ENCODE peak calls at places on chromosomes 12 and 14, in ten cellular contexts. W is PC-3, O is mammary epithelial cell, P is aorta, E is tibial artery, V is SK-N-SH, R is left ventricle myocardium inferior, C is A673, Q is dorsolateral prefrontal cortex, S is psoas muscle. I is an unnamed sample.

GRCh38 chr12:22164101-22164500 is 118.1 kb downstream of the CMAS start:
- DNase-seq in W (no peak), O (no peak), P (no peak), E (no peak), V (no peak), R (no peak), C (no peak), Q (no peak), S (no peak), I (no peak)

GRCh38 chr12:79296871-79297270 is 393.9 kb downstream of the PAWR start:
- DNase-seq in W (no peak), O (no peak), P (no peak), E (no peak), V (no peak), R (no peak), C (peak; percentile 57), Q (no peak), S (no peak), I (no peak)

GRCh38 chr12:80698266-80698665 is 9.2 kb upstream of the MYF6 start:
- DNase-seq in W (no peak), O (no peak), P (no peak), E (no peak), V (no peak), R (no peak), C (no peak), Q (no peak), S (no peak), I (no peak)

GRCh38 chr12:46459111-46459510 is 86.5 kb upstream of the SLC38A2 start:
- DNase-seq in W (no peak), O (peak; percentile 40), P (no peak), E (no peak), V (no peak), R (no peak), C (no peak), Q (no peak), S (no peak), I (peak; percentile 55)

GRCh38 chr12:100375023-100375737 is 18.3 kb downstream of the SLC17A8 start:
- DNase-seq in W (no peak), O (no peak), P (peak; percentile 66), E (peak; percentile 58), V (no peak), R (peak; percentile 72), C (peak; percentile 36), Q (peak; percentile 76), S (peak; percentile 72), I (no peak)

GRCh38 chr12:71220295-71220694 is 62.5 kb upstream of the TSPAN8 start:
- DNase-seq in W (no peak), O (no peak), P (no peak), E (no peak), V (no peak), R (no peak), C (peak; percentile 52), Q (no peak), S (no peak), I (no peak)

GRCh38 chr12:116495260-116495659 is 63.9 kb upstream of the MAP1LC3B2 start:
- DNase-seq in W (peak; percentile 98), O (peak; percentile 55), P (peak; percentile 73), E (no peak), V (no peak), R (no peak), C (no peak), Q (no peak), S (no peak), I (no peak)

GRCh38 chr14:24418492-24418873 is 11.0 kb downstream of the CBLN3 start:
- DNase-seq in W (peak; percentile 93), O (peak; percentile 84), P (no peak), E (no peak), V (no peak), R (no peak), C (no peak), Q (no peak), S (no peak), I (no peak)

GRCh38 chr12:127294651-127295205 is 972.2 kb upstream of the TMEM132C start:
- DNase-seq in W (peak; percentile 28), O (no peak), P (no peak), E (no peak), V (no peak), R (no peak), C (peak; percentile 48), Q (peak; percentile 55), S (no peak), I (no peak)

GRCh38 chr12:22271036-22271435 is 63.5 kb downstream of the ST8SIA1 start:
- DNase-seq in W (peak; percentile 44), O (peak; percentile 79), P (no peak), E (no peak), V (no peak), R (no peak), C (no peak), Q (no peak), S (no peak), I (peak; percentile 64)

GRCh38 chr14:87615822-87616679 is 376.9 kb downstream of the GALC start:
- DNase-seq in W (peak; percentile 71), O (peak; percentile 37), P (peak; percentile 48), E (peak; percentile 37), V (peak; percentile 38), R (peak; percentile 21), C (peak; percentile 75), Q (no peak), S (peak; percentile 21), I (peak; percentile 3)

GRCh38 chr12:19131020-19131431 is 1.5 kb downstream of the PLEKHA5 start:
- DNase-seq in W (peak; percentile 74), O (peak; percentile 88), P (no peak), E (no peak), V (peak; percentile 35), R (no peak), C (peak; percentile 6), Q (no peak), S (no peak), I (peak; percentile 27)

GRCh38 chr12:5272061-5272820 is 159.7 kb upstream of the NTF3 start:
- DNase-seq in W (no peak), O (no peak), P (no peak), E (no peak), V (no peak), R (no peak), C (no peak), Q (no peak), S (no peak), I (no peak)

GRCh38 chr12:31519525-31519924 is 71.4 kb downstream of the DENND5B start:
- DNase-seq in W (no peak), O (no peak), P (no peak), E (no peak), V (peak; percentile 15), R (no peak), C (no peak), Q (no peak), S (no peak), I (no peak)

GRCh38 chr14:102872020-102872419 is 50.4 kb upstream of the AMN start:
- DNase-seq in W (no peak), O (no peak), P (no peak), E (no peak), V (no peak), R (no peak), C (no peak), Q (no peak), S (no peak), I (no peak)

GRCh38 chr12:70756118-70756517 is 118.9 kb upstream of the PTPRB start:
- DNase-seq in W (peak; percentile 92), O (peak; percentile 73), P (no peak), E (no peak), V (no peak), R (no peak), C (peak; percentile 7), Q (no peak), S (no peak), I (no peak)

GRCh38 chr12:554001-554285 is 94.2 kb downstream of the B4GALNT3 start:
- DNase-seq in W (no peak), O (no peak), P (peak; percentile 30), E (no peak), V (no peak), R (no peak), C (no peak), Q (no peak), S (no peak), I (no peak)
- H3K27ac ChIP-seq in W (no peak overlapping the region), O (no peak overlapping the region), P (no peak overlapping the region), E (no peak overlapping the region), V (no peak overlapping the region), R (peak overlapping the region; percentile 37), C (no peak overlapping the region), Q (no peak overlapping the region), S (no peak overlapping the region), I (no peak overlapping the region)

DNA sequence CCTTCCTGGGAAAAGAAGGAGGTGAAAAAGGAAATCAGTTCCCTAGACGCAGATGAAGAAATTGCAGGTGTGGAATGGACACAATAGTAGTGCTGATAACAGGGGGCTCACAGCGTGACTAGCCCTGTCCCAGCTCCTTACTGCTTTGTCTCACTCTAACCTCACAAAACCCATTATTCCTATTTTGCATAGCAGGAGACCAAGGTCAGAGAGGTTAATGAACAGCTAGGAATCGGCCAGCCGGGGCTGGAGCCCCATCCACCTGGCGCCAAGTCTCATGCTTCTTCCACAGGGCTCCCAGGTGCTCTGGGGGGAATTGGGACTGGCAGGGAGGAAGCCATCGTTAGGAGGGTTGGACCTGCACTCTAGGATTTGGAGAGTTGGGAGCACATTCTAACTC is 12.0 kb downstream of the KCNH3 start:
- DNase-seq in W (no peak), O (no peak), P (no peak), E (no peak), V (peak; percentile 16), R (no peak), C (no peak), Q (no peak), S (no peak), I (no peak)
- H3K27me3 ChIP-seq in W (no peaks in the 10 kb centered on the region), O (no peaks in the 10 kb centered on the region), P (no peaks in the 10 kb centered on the region), E (no peaks in the 10 kb centered on the region), V (no peaks in the 10 kb centered on the region), R (peaks cover 43% of the 10 kb centered on the region), C (no peaks in the 10 kb centered on the region), Q (no peaks in the 10 kb centered on the region), S (no peaks in the 10 kb centered on the region), I (peaks cover 44% of the 10 kb centered on the region)

GRCh38 chr14:105065280-105066228 is at the start of gene GPR132:
- DNase-seq in W (peak; percentile 58), O (peak; percentile 38), P (peak; percentile 78), E (no peak), V (no peak), R (peak; percentile 44), C (no peak), Q (no peak), S (no peak), I (no peak)
- H3K27ac ChIP-seq in W (no peak within 1 kb of the TSS), O (no peak within 1 kb of the TSS), P (no peak within 1 kb of the TSS), E (no peak within 1 kb of the TSS), V (no peak within 1 kb of the TSS), R (peak within 1 kb of the TSS; percentile 92), C (no peak within 1 kb of the TSS), Q (no peak within 1 kb of the TSS), S (no peak within 1 kb of the TSS), I (no peak within 1 kb of the TSS)

DNA sequence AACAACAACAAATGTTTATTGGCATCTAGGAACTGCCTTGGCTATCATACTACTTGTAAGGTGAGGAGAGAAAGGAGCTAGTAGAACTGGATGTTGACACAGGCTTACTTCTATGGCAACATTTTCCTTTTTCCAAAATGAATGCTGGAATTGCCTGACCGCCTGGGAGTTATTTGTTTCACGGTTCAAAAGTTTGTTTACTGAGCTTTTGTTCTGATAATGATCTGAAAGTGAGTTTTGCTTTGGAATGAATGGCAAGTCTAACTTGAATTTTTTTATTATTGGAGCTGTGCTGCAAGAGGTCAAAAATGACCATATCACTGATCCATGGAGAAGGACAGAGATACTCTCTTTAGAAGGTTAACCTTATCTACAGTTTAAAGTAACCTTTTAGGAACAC is 183.5 kb upstream of the CAND1 start:
- DNase-seq in W (no peak), O (no peak), P (no peak), E (no peak), V (no peak), R (no peak), C (no peak), Q (no peak), S (no peak), I (no peak)
- H3K27me3 ChIP-seq in W (peaks cover 14% of the 10 kb centered on the region), O (no peaks in the 10 kb centered on the region), P (no peaks in the 10 kb centered on the region), E (no peaks in the 10 kb centered on the region), V (no peaks in the 10 kb centered on the region), R (peaks cover 59% of the 10 kb centered on the region), C (peaks cover 24% of the 10 kb centered on the region), Q (peaks cover 7% of the 10 kb centered on the region), S (no peaks in the 10 kb centered on the region), I (no peaks in the 10 kb centered on the region)

I was measured in AG04450.